ENCODE peak calls at places on chromosomes 3 and 15, in nine cellular contexts. B is MCF 10A; A is A549; N is CD4-positive, alpha-beta T cell; Y is HCT116; M is tibial nerve; K is fibroblast of lung; G is spleen; Z is fibroblast of pulmonary artery. I is an unnamed sample.

GRCh38 chr3:38131621-38132369 is 5.1 kb downstream of the ACAA1 start:
- DNase-seq in B (peak), A (peak), N (no peak), Y (no peak), M (no peak), K (peak), G (no peak), Z (peak), I (no peak)

GRCh38 chr3:39067286-39067685 is 15.5 kb downstream of the WDR48 start:
- DNase-seq in B (peak), A (no peak), N (no peak), Y (no peak), M (no peak), K (no peak), G (no peak), Z (no peak), I (no peak)

GRCh38 chr3:78253860-78254259 is 1214.0 kb downstream of the ROBO2 start:
- DNase-seq in B (no peak), A (no peak), N (no peak), Y (no peak), M (no peak), K (no peak), G (no peak), Z (no peak), I (no peak)

GRCh38 chr15:36758800-36759199 is 179.4 kb downstream of the CDIN1 start:
- DNase-seq in B (no peak), A (no peak), N (no peak), Y (no peak), M (no peak), K (no peak), G (no peak), Z (no peak), I (no peak)

GRCh38 chr3:163474766-163475165 is 1603.5 kb downstream of the SI start:
- DNase-seq in B (no peak), A (no peak), N (no peak), Y (no peak), M (no peak), K (no peak), G (no peak), Z (no peak), I (no peak)

GRCh38 chr15:67307156-67307555 is 52.6 kb downstream of the IQCH start:
- DNase-seq in B (no peak), A (no peak), N (no peak), Y (no peak), M (no peak), K (peak), G (no peak), Z (peak), I (no peak)

GRCh38 chr3:6282920-6283319 is 578.0 kb upstream of the GRM7 start:
- DNase-seq in B (no peak), A (no peak), N (no peak), Y (no peak), M (no peak), K (no peak), G (peak), Z (no peak), I (no peak)

GRCh38 chr15:82750831-82751181 is 41.1 kb upstream of the AP3B2 start:
- DNase-seq in B (no peak), A (peak), N (no peak), Y (no peak), M (no peak), K (peak), G (no peak), Z (no peak), I (no peak)

GRCh38 chr3:49671291-49672288 is 2.6 kb upstream of the APEH start:
- DNase-seq in B (peak), A (peak), N (peak), Y (peak), M (no peak), K (peak), G (peak), Z (peak), I (peak)

GRCh38 chr3:143084856-143085731 is 34.5 kb upstream of the CHST2 start:
- DNase-seq in B (peak), A (peak), N (no peak), Y (no peak), M (no peak), K (no peak), G (peak), Z (peak), I (no peak)

GRCh38 chr3:185215873-185216586 is 37.8 kb downstream of the EHHADH start:
- DNase-seq in B (peak), A (peak), N (no peak), Y (no peak), M (no peak), K (peak), G (no peak), Z (peak), I (no peak)

GRCh38 chr15:100426893-100427292 is 85.1 kb upstream of the ADAMTS17 start:
- DNase-seq in B (no peak), A (no peak), N (no peak), Y (no peak), M (no peak), K (no peak), G (no peak), Z (no peak), I (no peak)
- TF ChIP-seq CTCF in B (no peak), A (no peak), N (no peak), Y (no peak), M (no peak), K (no peak), G (no peak), Z (no peak), I (no peak)

GRCh38 chr3:46293991-46294833 is 52.0 kb downstream of the CCR3 start:
- DNase-seq in B (no peak), A (no peak), N (no peak), Y (no peak), M (no peak), K (no peak), G (no peak), Z (no peak), I (no peak)

GRCh38 chr3:46289551-46289950 is 47.3 kb downstream of the CCR3 start:
- DNase-seq in B (no peak), A (no peak), N (no peak), Y (no peak), M (no peak), K (no peak), G (no peak), Z (no peak), I (no peak)

GRCh38 chr3:46296826-46297225 is 54.6 kb downstream of the CCR3 start:
- DNase-seq in B (no peak), A (no peak), N (no peak), Y (no peak), M (no peak), K (no peak), G (no peak), Z (no peak), I (no peak)

GRCh38 chr3:46289961-46290360 is 47.7 kb downstream of the CCR3 start:
- DNase-seq in B (no peak), A (no peak), N (no peak), Y (no peak), M (no peak), K (no peak), G (no peak), Z (no peak), I (no peak)

GRCh38 chr3:46293035-46293724 is 50.9 kb downstream of the CCR3 start:
- DNase-seq in B (no peak), A (no peak), N (no peak), Y (no peak), M (no peak), K (no peak), G (no peak), Z (no peak), I (no peak)
- TF ChIP-seq CTCF in B (no peak), A (no peak), N (no peak), Y (no peak), M (no peak), K (no peak), G (no peak), Z (no peak), I (no peak)

DNA sequence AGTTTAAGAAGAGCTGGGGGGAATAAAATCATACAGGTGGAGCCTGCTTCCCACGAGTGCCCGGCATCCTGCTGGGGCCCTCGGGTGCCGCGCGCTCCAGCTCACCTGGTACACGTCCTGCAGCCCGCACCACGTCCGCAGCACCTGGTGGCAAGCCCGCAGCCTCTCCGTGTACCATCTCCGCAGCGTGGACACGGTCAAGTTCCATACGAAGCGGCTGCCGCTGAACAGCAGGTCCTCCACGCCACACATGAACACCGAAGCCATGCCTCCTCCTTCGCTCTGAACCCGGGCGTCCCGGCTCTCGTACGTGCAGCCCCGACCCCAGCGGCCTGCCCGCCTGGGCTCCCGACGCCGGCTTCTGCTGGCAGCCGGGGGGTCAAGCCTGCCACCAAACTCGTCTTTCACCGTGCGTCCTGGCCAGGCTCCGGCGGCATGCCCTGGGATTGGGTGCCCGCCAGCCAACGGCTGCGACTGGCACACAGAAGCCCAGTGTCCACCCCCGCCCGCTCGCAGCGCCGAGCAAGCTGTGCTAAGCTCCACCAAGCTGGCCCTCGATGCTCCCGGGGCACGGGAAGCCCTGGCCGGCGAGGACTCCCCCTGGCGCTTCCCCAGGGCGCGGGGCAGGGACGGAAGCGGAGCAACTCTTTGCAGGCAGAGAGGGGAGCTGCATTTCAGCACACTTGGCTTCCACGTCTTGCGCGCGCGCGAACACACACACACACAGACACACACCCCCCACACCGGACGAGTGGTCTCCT is at the start of gene FRMD4B:
- DNase-seq in B (peak), A (peak), N (no peak), Y (no peak), M (peak), K (peak), G (peak), Z (peak), I (peak)
- TF ChIP-seq CTCF in B (peak), A (no peak), N (no peak), Y (no peak), M (peak), K (peak), G (peak), Z (peak), I (no peak)

GRCh38 chr3:55537563-55537962 is 50.5 kb upstream of the WNT5A start:
- DNase-seq in B (no peak), A (no peak), N (no peak), Y (no peak), M (no peak), K (no peak), G (no peak), Z (no peak), I (no peak)
- TF ChIP-seq CTCF in B (no peak), A (no peak), N (no peak), Y (no peak), M (no peak), K (no peak), G (no peak), Z (no peak), I (no peak)

DNA sequence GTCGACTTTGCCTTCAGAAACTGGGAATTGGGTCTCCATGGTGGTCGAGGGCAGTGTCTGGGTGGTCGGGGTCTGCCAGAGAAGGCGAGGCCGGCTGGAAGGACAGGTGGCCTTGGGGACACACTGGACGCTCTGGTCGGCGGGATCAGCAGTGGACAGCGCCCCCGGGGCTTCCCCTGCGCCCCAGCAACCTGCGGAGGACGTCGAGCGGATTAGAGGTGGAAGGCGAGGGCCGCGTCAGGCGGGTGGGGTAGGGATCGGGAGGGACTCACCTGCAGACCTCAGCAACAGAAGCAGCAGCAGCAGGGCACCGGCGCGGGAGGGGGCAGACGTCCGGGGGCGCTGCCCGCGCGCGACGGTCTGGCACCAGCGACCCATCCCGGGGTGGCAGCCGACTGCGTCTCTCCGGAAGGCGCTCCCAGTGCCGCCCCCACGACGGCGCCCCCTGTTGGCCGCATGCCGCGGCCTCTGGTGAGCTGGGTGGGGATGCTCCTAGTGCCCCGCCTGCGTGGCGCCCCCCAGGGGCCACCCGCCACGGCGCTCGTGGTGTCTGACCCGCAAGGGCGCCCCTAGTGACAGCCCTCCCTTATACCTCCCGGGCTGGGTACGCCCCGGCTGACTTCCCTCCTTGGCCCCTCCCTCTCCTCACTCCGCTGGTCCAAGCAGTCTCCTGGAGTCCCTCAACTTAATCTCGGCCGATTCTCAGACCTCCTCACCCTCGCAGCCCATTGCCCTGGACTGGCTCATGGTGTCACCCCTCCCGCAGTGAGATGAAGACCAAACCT is at the start of gene PRSS50:
- DNase-seq in B (no peak), A (no peak), N (no peak), Y (no peak), M (no peak), K (no peak), G (peak), Z (no peak), I (no peak)
- TF ChIP-seq CTCF in B (peak), A (peak), N (no peak), Y (peak), M (no peak), K (peak), G (no peak), Z (no peak), I (peak)

I was measured in mesothelial cell of epicardium.